ENCODE peak calls at places on chromosomes 16 and 17, in five cellular contexts. T, Q, A, K and P are unnamed samples.

GRCh38 chr17:1347681-1348318 is 52.2 kb downstream of the YWHAE start:
- DNase-seq in T (peak), Q (no peak), A (no peak), K (no peak), P (no peak)

GRCh38 chr16:4373909-4374742 is 2.5 kb downstream of the VASN start:
- DNase-seq in T (peak), Q (no peak), A (no peak), K (no peak), P (peak)

GRCh38 chr17:82570282-82570681 is 50.8 kb downstream of the FOXK2 start:
- DNase-seq in T (no peak), Q (no peak), A (no peak), K (no peak), P (no peak)

GRCh38 chr16:11576427-11577289 is 10.1 kb downstream of the LITAF start:
- DNase-seq in T (no peak), Q (peak), A (no peak), K (peak), P (peak)

GRCh38 chr17:17416400-17417360 is 60.1 kb upstream of the MED9 start:
- DNase-seq in T (peak), Q (no peak), A (no peak), K (no peak), P (peak)

GRCh38 chr17:55057184-55057583 is 88.6 kb downstream of the STXBP4 start:
- DNase-seq in T (no peak), Q (no peak), A (no peak), K (no peak), P (no peak)

GRCh38 chr17:55527520-55528118 is 16.4 kb upstream of the SMIM36 start:
- DNase-seq in T (peak), Q (peak), A (peak), K (no peak), P (peak)

GRCh38 chr17:48728232-48729231 is at the start of gene HOXB13:
- DNase-seq in T (no peak), Q (no peak), A (no peak), K (no peak), P (no peak)

GRCh38 chr16:22322741-22323140 is 25.5 kb downstream of the POLR3E start:
- DNase-seq in T (no peak), Q (no peak), A (no peak), K (no peak), P (no peak)

GRCh38 chr16:85079785-85080602 is 32.3 kb downstream of the CIBAR2 start:
- DNase-seq in T (no peak), Q (no peak), A (no peak), K (no peak), P (no peak)

GRCh38 chr17:79951361-79952264 is 84.1 kb downstream of the TBC1D16 start:
- DNase-seq in T (peak), Q (no peak), A (no peak), K (no peak), P (peak)

GRCh38 chr17:17810374-17811248 is 26.2 kb downstream of the SREBF1 start:
- DNase-seq in T (no peak), Q (no peak), A (peak), K (no peak), P (no peak)

GRCh38 chr16:86899757-86900156 is 321.4 kb downstream of the FOXL1 start:
- DNase-seq in T (no peak), Q (no peak), A (no peak), K (no peak), P (peak)

GRCh38 chr17:20189979-20190378 is 180.8 kb downstream of the SPECC1 start:
- DNase-seq in T (no peak), Q (no peak), A (no peak), K (no peak), P (no peak)

GRCh38 chr17:82402865-82403264 is 15.3 kb upstream of the HEXD start:
- DNase-seq in T (no peak), Q (peak), A (no peak), K (peak), P (no peak)

GRCh38 chr16:2817496-2818277 is 650 bp downstream of the PRSS21 start:
- DNase-seq in T (no peak), Q (no peak), A (no peak), K (no peak), P (no peak)

GRCh38 chr16:12097523-12098428 is 121.2 kb downstream of the SNX29 start:
- DNase-seq in T (peak), Q (no peak), A (no peak), K (no peak), P (no peak)

GRCh38 chr16:81795193-81795592 is 16.1 kb downstream of the PLCG2 start:
- DNase-seq in T (no peak), Q (no peak), A (no peak), K (no peak), P (no peak)

GRCh38 chr17:80254396-80255241 is 6.0 kb upstream of the RNF213 start:
- DNase-seq in T (no peak), Q (peak), A (no peak), K (peak), P (peak)

GRCh38 chr17:55563363-55563762 is 52.1 kb upstream of the SMIM36 start:
- DNase-seq in T (no peak), Q (no peak), A (no peak), K (no peak), P (no peak)

GRCh38 chr16:58280846-58281301 is 14.0 kb downstream of the PRSS54 start:
- DNase-seq in T (no peak), Q (no peak), A (no peak), K (no peak), P (peak)

GRCh38 chr17:3923466-3924190 is 7.4 kb upstream of the P2RX1 start:
- DNase-seq in T (no peak), Q (no peak), A (no peak), K (no peak), P (no peak)

GRCh38 chr16:27977966-27978365 is 85.5 kb downstream of the GSG1L start:
- DNase-seq in T (peak), Q (no peak), A (no peak), K (no peak), P (no peak)

GRCh38 chr17:37089998-37090397 is 141.2 kb downstream of the AATF start:
- DNase-seq in T (no peak), Q (peak), A (no peak), K (peak), P (no peak)

GRCh38 chr16:82265809-82266208 is 95.8 kb upstream of the MPHOSPH6 start:
- DNase-seq in T (no peak), Q (no peak), A (no peak), K (no peak), P (no peak)

GRCh38 chr16:81712681-81713080 is 66.4 kb upstream of the PLCG2 start:
- DNase-seq in T (no peak), Q (no peak), A (no peak), K (no peak), P (no peak)

GRCh38 chr16:23082161-23082788 is 67.0 kb downstream of the USP31 start:
- DNase-seq in T (peak), Q (no peak), A (no peak), K (no peak), P (peak)

GRCh38 chr17:32586666-32587065 is 99.9 kb downstream of the CDK5R1 start:
- DNase-seq in T (no peak), Q (no peak), A (no peak), K (no peak), P (peak)

GRCh38 chr17:81153340-81153803 is 11.9 kb upstream of the PVALEF start:
- DNase-seq in T (peak), Q (no peak), A (no peak), K (no peak), P (peak)

GRCh38 chr16:12027091-12027490 is 50.6 kb downstream of the SNX29 start:
- DNase-seq in T (no peak), Q (no peak), A (no peak), K (no peak), P (peak)

GRCh38 chr16:21314339-21314738 is 36.2 kb upstream of the CRYM start:
- DNase-seq in T (no peak), Q (no peak), A (no peak), K (no peak), P (no peak)

DNA sequence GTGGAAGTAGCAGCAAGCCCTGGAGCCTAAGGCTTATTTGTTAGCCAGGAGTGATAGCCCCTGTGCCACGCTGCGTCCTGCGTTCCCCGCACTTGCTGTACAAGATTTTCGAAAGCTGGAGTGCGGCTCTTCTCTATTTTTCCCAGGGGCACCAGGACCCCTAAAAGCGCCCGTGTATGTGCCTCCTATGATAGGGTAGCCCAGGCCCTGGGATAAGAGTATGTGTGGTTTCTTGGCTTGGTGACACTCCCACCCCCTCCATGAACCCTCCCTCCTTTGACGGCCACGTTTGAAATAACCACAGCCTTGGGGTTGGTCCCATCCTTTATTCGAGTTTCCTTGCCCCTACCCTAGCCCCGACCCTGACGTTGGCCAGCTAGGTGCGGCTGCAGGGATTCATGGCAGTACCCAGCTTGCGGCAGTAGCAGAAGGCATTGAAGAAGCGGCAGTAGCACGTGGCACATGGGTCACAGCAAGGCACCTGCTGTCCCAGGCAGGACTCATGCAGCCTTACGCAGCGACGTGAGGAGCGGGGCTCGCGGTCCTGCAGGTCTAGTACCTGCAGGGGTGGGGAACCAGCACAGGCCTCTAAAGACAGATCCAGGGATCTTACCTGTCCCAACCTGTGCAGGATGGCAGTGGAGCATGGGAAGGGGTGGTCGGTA is 955 bp downstream of the AGRP start:
- DNase-seq in T (no peak), Q (no peak), A (no peak), K (no peak), P (no peak)
- TF ChIP-seq CTCF in T (no peak), Q (no peak), A (no peak), K (no peak), P (no peak)

GRCh38 chr16:56334761-56335160 is 90.6 kb downstream of the AMFR start:
- DNase-seq in T (no peak), Q (no peak), A (no peak), K (no peak), P (peak)

GRCh38 chr16:56337131-56337857 is 88.1 kb downstream of the AMFR start:
- DNase-seq in T (no peak), Q (no peak), A (no peak), K (no peak), P (no peak)

GRCh38 chr16:56336711-56337110 is 88.6 kb downstream of the AMFR start:
- DNase-seq in T (no peak), Q (no peak), A (no peak), K (no peak), P (no peak)

GRCh38 chr16:56337858-56338325 is 87.5 kb downstream of the AMFR start:
- DNase-seq in T (no peak), Q (no peak), A (no peak), K (no peak), P (no peak)

GRCh38 chr16:56336071-56336688 is 89.2 kb downstream of the AMFR start:
- DNase-seq in T (peak), Q (no peak), A (no peak), K (no peak), P (peak)
- TF ChIP-seq CTCF in T (no peak), Q (no peak), A (no peak), K (no peak), P (no peak)

GRCh38 chr16:83826146-83826913 is 18.6 kb downstream of the HSBP1 start:
- DNase-seq in T (peak), Q (peak), A (peak), K (peak), P (peak)
- TF ChIP-seq CTCF in T (peak), Q (peak), A (peak), K (peak), P (peak)

GRCh38 chr17:73541111-73541510 is 103.1 kb downstream of the SDK2 start:
- DNase-seq in T (no peak), Q (no peak), A (no peak), K (no peak), P (no peak)
- TF ChIP-seq CTCF in T (no peak), Q (no peak), A (no peak), K (no peak), P (no peak)

DNA sequence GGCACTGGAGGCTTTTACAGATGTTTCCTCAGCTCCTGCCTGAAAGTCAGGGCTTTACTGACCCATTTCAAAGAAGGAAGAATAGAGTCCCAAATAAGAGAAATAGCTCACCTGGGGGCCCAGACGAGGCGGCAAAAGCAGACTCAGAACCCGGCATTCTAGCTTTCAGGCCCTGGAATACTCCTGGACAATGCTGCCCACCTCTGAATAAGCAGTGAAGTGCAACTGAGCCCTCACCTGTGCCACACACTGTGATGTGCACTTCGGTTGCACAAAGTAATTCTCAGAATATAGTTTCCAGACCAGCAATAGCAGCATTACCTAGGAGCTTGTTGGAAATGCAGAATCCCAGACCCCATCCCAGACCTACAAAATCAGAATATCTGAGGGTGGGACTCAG is 54.6 kb downstream of the ZNF423 start:
- DNase-seq in T (no peak), Q (no peak), A (no peak), K (no peak), P (no peak)
- TF ChIP-seq CTCF in T (no peak), Q (no peak), A (peak), K (no peak), P (no peak)

GRCh38 chr16:51376080-51376479 is 225.0 kb upstream of the SALL1 start:
- DNase-seq in T (no peak), Q (no peak), A (no peak), K (no peak), P (peak)
- TF ChIP-seq CTCF in T (no peak), Q (no peak), A (peak), K (no peak), P (peak)

GRCh38 chr17:52378860-52379259 is 220.3 kb upstream of the CA10 start:
- DNase-seq in T (no peak), Q (no peak), A (no peak), K (no peak), P (no peak)

GRCh38 chr17:52388941-52389340 is 230.4 kb upstream of the CA10 start:
- DNase-seq in T (no peak), Q (no peak), A (no peak), K (no peak), P (no peak)

GRCh38 chr17:52384695-52385094 is 226.2 kb upstream of the CA10 start:
- DNase-seq in T (no peak), Q (no peak), A (no peak), K (no peak), P (no peak)

DNA sequence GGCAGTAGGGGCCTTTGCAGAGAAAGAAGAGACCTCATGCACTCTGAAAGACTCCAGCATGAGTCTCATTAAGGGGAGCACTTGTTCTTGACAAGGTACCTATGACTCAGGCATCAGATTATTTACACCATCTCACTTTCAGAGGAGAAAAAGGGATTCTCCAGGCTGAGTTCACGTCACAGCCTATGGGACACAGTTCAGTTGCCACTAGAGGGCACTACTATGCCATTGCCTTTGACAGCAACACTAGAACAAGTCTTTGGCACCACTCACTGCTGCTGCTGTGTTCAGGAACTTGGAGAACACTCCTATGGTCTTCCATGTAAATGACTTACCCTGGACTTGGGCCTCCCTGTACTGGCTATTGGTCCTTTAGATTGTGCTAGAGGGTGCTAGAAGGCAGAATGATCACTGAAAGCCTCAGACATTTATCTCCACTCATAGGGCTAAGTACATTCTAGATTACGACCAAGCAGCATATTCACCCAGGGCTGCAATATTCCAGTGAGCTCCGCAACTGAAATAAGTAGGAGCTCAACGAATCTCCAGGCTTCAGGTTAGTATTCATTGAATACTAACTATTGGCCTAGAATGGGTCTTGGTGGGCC is 225.1 kb upstream of the CA10 start:
- DNase-seq in T (peak), Q (peak), A (peak), K (peak), P (peak)
- TF ChIP-seq CTCF in T (peak), Q (peak), A (peak), K (peak), P (peak)

GRCh38 chr17:9292563-9292941 is 271.2 kb downstream of the NTN1 start:
- DNase-seq in T (no peak), Q (no peak), A (no peak), K (no peak), P (no peak)
- TF ChIP-seq CTCF in T (peak), Q (no peak), A (no peak), K (no peak), P (no peak)

DNA sequence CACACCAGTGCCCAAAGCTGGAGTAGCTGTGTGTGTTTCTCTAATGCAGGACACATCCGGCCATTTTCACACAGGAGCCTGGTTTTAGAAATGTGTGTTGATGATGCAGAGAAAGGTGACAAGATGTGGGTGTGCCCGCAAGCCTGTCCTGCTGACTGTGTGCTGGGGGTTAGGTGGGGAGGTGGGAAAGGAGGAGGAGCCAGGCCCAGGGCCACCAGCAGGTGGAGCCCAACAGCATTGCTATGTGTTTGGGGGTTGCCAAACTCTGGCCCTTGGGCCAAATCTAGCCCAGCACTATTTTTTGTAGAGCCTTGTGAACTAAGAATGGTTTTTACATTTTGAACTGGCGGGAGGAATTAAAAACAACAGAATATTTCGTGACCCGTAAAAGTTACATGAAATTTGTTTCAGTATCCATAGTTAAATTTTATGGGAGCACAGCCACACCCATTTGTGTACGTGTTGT is 61.7 kb upstream of the LGALS9 start:
- DNase-seq in T (no peak), Q (peak), A (peak), K (peak), P (peak)
- TF ChIP-seq CTCF in T (peak), Q (peak), A (peak), K (peak), P (peak)

DNA sequence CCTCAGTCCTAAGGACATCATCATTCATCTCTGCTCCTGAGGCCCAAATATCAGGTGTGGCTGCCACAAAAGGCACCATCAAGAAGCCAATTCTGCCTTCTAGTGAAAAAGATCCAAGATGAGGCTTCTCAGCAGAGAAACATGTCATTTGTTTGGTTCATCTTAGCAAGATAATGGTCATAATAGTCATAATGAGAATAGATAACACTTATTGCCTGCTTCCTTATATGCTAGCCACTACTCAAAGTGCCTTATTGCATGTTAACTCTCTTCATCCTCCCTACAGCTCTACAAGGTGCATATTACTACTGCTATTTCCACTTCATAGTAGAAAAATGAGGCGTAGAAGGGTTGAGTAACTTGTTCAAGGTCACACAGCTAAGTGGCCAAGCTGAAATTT is 45.0 kb upstream of the MRPS23 start:
- DNase-seq in T (no peak), Q (no peak), A (no peak), K (no peak), P (no peak)
- TF ChIP-seq CTCF in T (no peak), Q (no peak), A (no peak), K (no peak), P (no peak)